ENCODE peak calls at places on chromosomes 2 and 18, in four cellular contexts. S is K562, H is GM12878, T is HepG2. R is an unnamed sample.

GRCh38 chr2:241458687-241459086 is 49.7 kb downstream of the STK25 start:
- DNase-seq in S (no peak), H (no peak), T (no peak), R (no peak)

GRCh38 chr18:51751901-51752300 is 554.4 kb upstream of the MEX3C start:
- DNase-seq in S (no peak), H (no peak), T (no peak), R (no peak)

GRCh38 chr2:109607766-109608165 is 6.0 kb downstream of the SEPTIN10 start:
- DNase-seq in S (no peak), H (no peak), T (no peak), R (no peak)

GRCh38 chr2:238216651-238217184 is 13.2 kb upstream of the ILKAP start:
- DNase-seq in S (no peak), H (no peak), T (no peak), R (no peak)

GRCh38 chr2:203687161-203687560 is 19.3 kb upstream of the CD28 start:
- DNase-seq in S (no peak), H (no peak), T (no peak), R (no peak)

GRCh38 chr2:207676827-207677354 is 34.5 kb upstream of the CCNYL1 start:
- DNase-seq in S (peak; percentile 30), H (no peak), T (peak; percentile 26), R (no peak)

GRCh38 chr2:234203135-234203984 is 152.9 kb downstream of the SPP2 start:
- DNase-seq in S (no peak), H (no peak), T (peak; percentile 70), R (no peak)

GRCh38 chr2:105294844-105295481 is 34.6 kb downstream of the TGFBRAP1 start:
- DNase-seq in S (peak; percentile 64), H (no peak), T (peak; percentile 59), R (peak; percentile 75)

GRCh38 chr2:26043862-26044736 is 10.2 kb downstream of the RAB10 start:
- DNase-seq in S (no peak), H (no peak), T (peak; percentile 54), R (no peak)

GRCh38 chr2:140442319-140442718 is 1662.1 kb upstream of the NXPH2 start:
- DNase-seq in S (no peak), H (no peak), T (no peak), R (no peak)

GRCh38 chr2:112754562-112754961 is 9.8 kb downstream of the CKAP2L start:
- DNase-seq in S (no peak), H (no peak), T (no peak), R (no peak)

GRCh38 chr2:216694201-216694825 is 1.0 kb downstream of the IGFBP5 start:
- DNase-seq in S (no peak), H (no peak), T (no peak), R (peak; percentile 77)

GRCh38 chr2:118131771-118132170 is 43.5 kb downstream of the INSIG2 start:
- DNase-seq in S (no peak), H (no peak), T (no peak), R (no peak)

GRCh38 chr18:48948112-48949050 is 2.4 kb downstream of the SMAD7 start:
- DNase-seq in S (peak; percentile 59), H (no peak), T (peak; percentile 94), R (peak; percentile 63)

GRCh38 chr18:3790702-3791101 is 340.7 kb downstream of the TGIF1 start:
- DNase-seq in S (no peak), H (peak; percentile 15), T (no peak), R (no peak)

GRCh38 chr2:227153766-227154486 is 10.1 kb downstream of the COL4A4 start:
- DNase-seq in S (no peak), H (no peak), T (no peak), R (no peak)

GRCh38 chr2:29166237-29166630 is 51.0 kb downstream of the CLIP4 start:
- DNase-seq in S (no peak), H (no peak), T (no peak), R (no peak)

GRCh38 chr18:21853020-21853419 is 112.4 kb downstream of the MIB1 start:
- DNase-seq in S (no peak), H (peak; percentile 67), T (no peak), R (no peak)

GRCh38 chr2:24201496-24201895 is 26.6 kb downstream of the FAM228A start:
- DNase-seq in S (no peak), H (no peak), T (no peak), R (no peak)

GRCh38 chr2:105787376-105788318 is 42.9 kb downstream of the NCK2 start:
- DNase-seq in S (peak; percentile 42), H (no peak), T (no peak), R (no peak)

GRCh38 chr2:84526562-84526961 is 10.3 kb downstream of the DNAH6 start:
- DNase-seq in S (no peak), H (no peak), T (no peak), R (no peak)

GRCh38 chr2:66862871-66863650 is 428.1 kb downstream of the MEIS1 start:
- DNase-seq in S (no peak), H (no peak), T (no peak), R (no peak)

GRCh38 chr2:66095820-66096219 is 339.1 kb upstream of the MEIS1 start:
- DNase-seq in S (no peak), H (no peak), T (no peak), R (peak; percentile 20)

GRCh38 chr2:109407401-109408335 is 206.1 kb downstream of the SEPTIN10 start:
- DNase-seq in S (no peak), H (no peak), T (no peak), R (no peak)

GRCh38 chr2:95231723-95232122 is 24.4 kb downstream of the ZNF892 start:
- DNase-seq in S (peak; percentile 69), H (no peak), T (peak; percentile 85), R (peak; percentile 94)

GRCh38 chr2:127414855-127415592 is 3.2 kb upstream of the PROC start:
- DNase-seq in S (no peak), H (no peak), T (peak; percentile 82), R (no peak)

GRCh38 chr2:127415593-127416485 is 2.4 kb upstream of the PROC start:
- DNase-seq in S (peak; percentile 84), H (no peak), T (no peak), R (peak; percentile 90)

GRCh38 chr2:127418300-127419111 is at the start of gene PROC:
- DNase-seq in S (no peak), H (no peak), T (peak; percentile 93), R (no peak)

GRCh38 chr2:127417406-127417805 is 821 bp upstream of the PROC start:
- DNase-seq in S (no peak), H (no peak), T (no peak), R (no peak)

DNA sequence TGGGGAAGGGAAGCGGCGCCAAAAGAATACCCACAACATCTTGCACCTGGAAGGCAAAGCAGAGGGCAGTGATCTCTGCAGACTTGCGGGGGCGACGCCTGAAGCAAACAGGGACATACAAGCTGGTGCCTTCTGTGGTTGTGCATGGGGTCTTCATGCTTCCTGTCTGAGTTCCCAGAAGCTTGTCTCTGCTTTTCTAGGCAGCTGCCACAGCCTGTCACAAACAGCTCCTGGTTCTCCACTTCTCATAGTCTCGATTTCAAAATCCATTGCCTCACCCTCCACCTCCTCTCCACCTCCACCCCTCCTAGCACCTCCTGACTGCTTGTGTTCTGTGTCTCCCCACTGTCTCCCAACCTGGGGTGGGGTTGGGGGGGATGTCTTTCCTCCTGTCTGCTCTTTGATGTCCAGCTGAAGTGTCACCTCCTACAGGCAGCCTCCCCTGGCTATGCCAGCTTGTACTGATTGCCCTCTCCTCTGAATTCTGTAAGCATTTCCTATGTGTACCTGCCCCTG is 1.7 kb upstream of the PROC start:
- DNase-seq in S (no peak), H (no peak), T (no peak), R (no peak)
- TF ChIP-seq CREM in S (no peak), H (no peak), T (no peak), R (no peak)

DNA sequence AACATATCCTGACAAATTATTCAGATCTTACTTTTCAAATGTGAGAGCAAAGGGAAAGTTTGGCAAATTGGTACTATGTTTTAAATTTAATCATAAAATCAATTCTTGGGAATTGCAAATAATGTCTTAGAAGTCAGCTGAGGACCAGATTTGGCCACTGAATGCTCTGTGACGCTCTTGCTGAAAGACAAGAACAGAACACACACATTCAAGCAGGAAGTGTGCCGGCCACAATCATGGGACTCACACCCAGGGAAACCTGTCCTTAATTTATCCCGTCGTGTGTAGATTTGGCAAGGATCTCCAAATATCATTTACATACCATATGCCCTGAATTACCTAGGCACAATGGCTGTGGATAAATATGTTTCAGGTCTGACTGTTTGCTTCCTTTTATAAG is 253.1 kb downstream of the TCF4 start:
- DNase-seq in S (no peak), H (no peak), T (no peak), R (no peak)
- TF ChIP-seq CREM in S (no peak), H (no peak), T (no peak), R (no peak)

DNA sequence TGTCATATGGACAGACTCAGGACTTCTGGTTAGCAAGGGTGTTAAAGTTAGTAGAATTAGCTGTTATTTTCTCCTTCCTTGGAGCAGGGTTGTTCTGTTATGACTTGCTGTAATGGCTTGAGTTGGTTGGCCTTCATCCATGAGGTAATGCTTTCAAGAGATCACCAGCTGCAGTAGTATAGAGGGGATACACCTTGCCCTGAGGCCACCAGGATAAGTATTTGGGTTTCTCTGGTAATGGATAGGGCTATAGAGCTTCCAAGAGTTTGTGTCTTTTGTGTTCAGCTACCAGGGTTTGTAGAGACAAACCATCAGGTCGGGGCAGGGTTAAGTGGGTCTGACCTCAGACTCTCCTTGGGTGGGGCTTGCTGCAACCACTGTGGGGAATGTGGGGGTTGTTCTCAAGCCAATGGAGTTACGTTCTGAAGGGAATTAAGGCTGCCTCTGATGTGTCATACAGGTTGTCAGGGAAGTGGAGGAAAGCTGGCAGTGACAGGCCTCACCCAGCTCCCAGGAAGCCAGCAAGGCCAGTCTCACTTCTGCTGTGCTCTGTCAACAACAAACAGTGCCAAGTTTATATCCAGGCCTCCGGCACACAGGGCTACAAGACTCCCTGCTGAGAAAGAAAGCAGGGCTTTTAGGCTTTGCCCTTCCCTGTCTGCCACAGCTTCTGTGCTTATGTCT is 356.6 kb downstream of the SPAG16 start:
- DNase-seq in S (no peak), H (no peak), T (no peak), R (no peak)
- TF ChIP-seq CREM in S (no peak), H (no peak), T (no peak), R (no peak)

GRCh38 chr2:214244847-214245246 is 166.0 kb upstream of the VWC2L start:
- DNase-seq in S (no peak), H (no peak), T (no peak), R (no peak)
- TF ChIP-seq CREM in S (no peak), H (no peak), T (no peak), R (no peak)

DNA sequence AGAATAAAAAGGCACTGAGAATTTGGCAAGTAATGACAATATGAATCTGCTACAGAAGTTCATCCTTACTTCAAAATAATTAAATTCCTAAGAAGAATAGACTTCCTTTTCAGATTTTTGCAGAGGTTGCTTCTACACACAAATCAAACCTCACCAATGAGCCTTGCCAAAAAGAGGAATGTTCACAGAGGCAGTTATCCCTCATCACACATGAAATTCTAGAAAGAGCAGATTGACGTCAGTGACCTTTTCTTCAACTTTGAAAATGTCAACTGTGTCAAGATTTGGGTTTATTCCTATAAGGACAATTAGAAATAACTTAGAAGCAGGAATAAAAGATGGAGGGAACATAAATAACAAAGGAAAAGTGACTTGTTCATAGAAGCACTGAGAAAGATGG is 64.6 kb downstream of the MBD2 start:
- DNase-seq in S (no peak), H (no peak), T (no peak), R (no peak)
- TF ChIP-seq CREM in S (no peak), H (no peak), T (no peak), R (no peak)

GRCh38 chr2:13758412-13758811 is 874.1 kb upstream of the LRATD1 start:
- DNase-seq in S (no peak), H (peak; percentile 34), T (no peak), R (no peak)
- TF ChIP-seq CREM in S (no peak), H (no peak), T (no peak), R (no peak)

R was measured in WTC11.